ENCODE peak calls at places on chromosomes 1 and 21, in ten cellular contexts. H is endothelial cell of umbilical vein; T is cardiac muscle cell; J is H7; O is CD4-positive, alpha-beta memory T cell; V is adipocyte; L is adrenal gland; R is NB4; S is Peyer's patch; G is effector memory CD4-positive, alpha-beta T cell. P is an unnamed sample.

GRCh38 chr1:174998569-174999215 is 1.1 kb upstream of the CACYBP start:
- DNase-seq in H (peak), T (peak), J (peak), O (peak), V (peak), L (peak), R (peak), S (peak), G (peak), P (peak)

GRCh38 chr1:56297191-56297590 is 282.2 kb downstream of the PLPP3 start:
- DNase-seq in H (no peak), T (no peak), J (no peak), O (no peak), V (peak), L (no peak), R (no peak), S (no peak), G (no peak), P (peak)

GRCh38 chr1:103191327-103191726 is 83.0 kb upstream of the COL11A1 start:
- DNase-seq in H (no peak), T (no peak), J (no peak), O (no peak), V (peak), L (no peak), R (no peak), S (no peak), G (no peak), P (no peak)

GRCh38 chr1:39574646-39575045 is 1.9 kb downstream of the PABPC4 start:
- DNase-seq in H (no peak), T (peak), J (peak), O (no peak), V (peak), L (peak), R (peak), S (peak), G (no peak), P (no peak)

GRCh38 chr1:233759665-233760064 is 144.8 kb upstream of the SLC35F3 start:
- DNase-seq in H (no peak), T (no peak), J (no peak), O (no peak), V (no peak), L (no peak), R (no peak), S (no peak), G (no peak), P (no peak)

GRCh38 chr1:213560226-213560625 is 427.5 kb upstream of the PROX1 start:
- DNase-seq in H (no peak), T (no peak), J (no peak), O (no peak), V (no peak), L (no peak), R (no peak), S (no peak), G (no peak), P (no peak)

GRCh38 chr1:4019606-4020331 is 119.7 kb upstream of the C1orf174 start:
- DNase-seq in H (no peak), T (no peak), J (peak), O (no peak), V (no peak), L (no peak), R (no peak), S (no peak), G (no peak), P (no peak)

GRCh38 chr1:244046907-244047738 is 4.0 kb upstream of the ZBTB18 start:
- DNase-seq in H (peak), T (peak), J (no peak), O (peak), V (peak), L (no peak), R (no peak), S (no peak), G (no peak), P (no peak)

GRCh38 chr21:14889080-14889805 is 175.6 kb downstream of the NRIP1 start:
- DNase-seq in H (no peak), T (peak), J (no peak), O (no peak), V (peak), L (no peak), R (no peak), S (peak), G (no peak), P (peak)

GRCh38 chr21:41885341-41886024 is 6.3 kb upstream of the PRDM15 start:
- DNase-seq in H (no peak), T (no peak), J (no peak), O (no peak), V (no peak), L (no peak), R (peak), S (no peak), G (no peak), P (no peak)

GRCh38 chr1:7538033-7538432 is 233.1 kb upstream of the VAMP3 start:
- DNase-seq in H (peak), T (peak), J (no peak), O (no peak), V (no peak), L (no peak), R (peak), S (no peak), G (no peak), P (no peak)

GRCh38 chr1:14543191-14543849 is 55.2 kb upstream of the KAZN start:
- DNase-seq in H (no peak), T (peak), J (no peak), O (no peak), V (peak), L (no peak), R (no peak), S (no peak), G (no peak), P (peak)

GRCh38 chr1:9542425-9542824 is 3.2 kb downstream of the SLC25A33 start:
- DNase-seq in H (peak), T (peak), J (no peak), O (no peak), V (peak), L (no peak), R (peak), S (no peak), G (no peak), P (peak)

GRCh38 chr1:216221260-216221700 is 202.0 kb downstream of the USH2A start:
- DNase-seq in H (peak), T (peak), J (peak), O (no peak), V (peak), L (peak), R (peak), S (peak), G (no peak), P (peak)

GRCh38 chr1:186535388-186536133 is 74.6 kb upstream of the PDC start:
- DNase-seq in H (peak), T (peak), J (no peak), O (no peak), V (peak), L (no peak), R (no peak), S (no peak), G (no peak), P (peak)

GRCh38 chr1:92484472-92485373 is 2.0 kb downstream of the GFI1 start:
- DNase-seq in H (peak), T (peak), J (peak), O (peak), V (peak), L (no peak), R (peak), S (peak), G (peak), P (no peak)

GRCh38 chr1:31413405-31414005 is 492 bp downstream of the SERINC2 start:
- DNase-seq in H (peak), T (peak), J (peak), O (no peak), V (peak), L (peak), R (peak), S (peak), G (no peak), P (peak)

GRCh38 chr21:41921089-41921819 is 32.6 kb downstream of the C2CD2 start:
- DNase-seq in H (no peak), T (no peak), J (no peak), O (no peak), V (no peak), L (no peak), R (no peak), S (no peak), G (no peak), P (no peak)

GRCh38 chr1:10186453-10187319 is 23.7 kb upstream of the KIF1B start:
- DNase-seq in H (no peak), T (no peak), J (no peak), O (peak), V (no peak), L (no peak), R (no peak), S (no peak), G (no peak), P (peak)

GRCh38 chr1:240687820-240688219 is 75.9 kb upstream of the GREM2 start:
- DNase-seq in H (no peak), T (no peak), J (no peak), O (peak), V (no peak), L (no peak), R (peak), S (no peak), G (no peak), P (no peak)

GRCh38 chr1:1111516-1112236 is 4.2 kb downstream of the C1orf159 start:
- DNase-seq in H (no peak), T (no peak), J (no peak), O (no peak), V (no peak), L (no peak), R (no peak), S (no peak), G (no peak), P (no peak)

GRCh38 chr21:45114072-45114471 is 39.7 kb downstream of the ADARB1 start:
- DNase-seq in H (no peak), T (no peak), J (no peak), O (no peak), V (no peak), L (no peak), R (peak), S (no peak), G (no peak), P (no peak)

GRCh38 chr1:79811173-79811572 is 804.6 kb upstream of the ADGRL4 start:
- DNase-seq in H (peak), T (peak), J (no peak), O (no peak), V (peak), L (no peak), R (no peak), S (no peak), G (no peak), P (peak)

GRCh38 chr1:39394598-39394997 is 96.8 kb upstream of the BMP8A start:
- DNase-seq in H (no peak), T (no peak), J (no peak), O (peak), V (no peak), L (no peak), R (no peak), S (no peak), G (peak), P (no peak)

GRCh38 chr1:241323510-241323909 is 33.5 kb downstream of the RGS7 start:
- DNase-seq in H (peak), T (peak), J (peak), O (no peak), V (peak), L (peak), R (peak), S (no peak), G (no peak), P (peak)

GRCh38 chr1:156471496-156472490 is 28.8 kb downstream of the MEF2D start:
- DNase-seq in H (no peak), T (peak), J (peak), O (no peak), V (no peak), L (peak), R (no peak), S (peak), G (no peak), P (no peak)

GRCh38 chr1:224498574-224499170 is 64.1 kb upstream of the WDR26 start:
- DNase-seq in H (peak), T (peak), J (peak), O (no peak), V (peak), L (no peak), R (no peak), S (no peak), G (no peak), P (peak)

GRCh38 chr1:51973587-51974474 is 16.7 kb downstream of the RAB3B start:
- DNase-seq in H (no peak), T (no peak), J (no peak), O (no peak), V (peak), L (no peak), R (no peak), S (no peak), G (no peak), P (no peak)

GRCh38 chr1:236524142-236524891 is 535 bp downstream of the LGALS8 start:
- DNase-seq in H (peak), T (peak), J (peak), O (peak), V (peak), L (peak), R (peak), S (peak), G (peak), P (peak)

GRCh38 chr1:225462429-225462713 is 34.5 kb upstream of the LBR start:
- DNase-seq in H (no peak), T (no peak), J (no peak), O (no peak), V (no peak), L (no peak), R (no peak), S (peak), G (no peak), P (no peak)

GRCh38 chr1:51072040-51072439 is 30.0 kb upstream of the C1orf185 start:
- DNase-seq in H (no peak), T (no peak), J (no peak), O (no peak), V (no peak), L (no peak), R (no peak), S (peak), G (no peak), P (no peak)

DNA sequence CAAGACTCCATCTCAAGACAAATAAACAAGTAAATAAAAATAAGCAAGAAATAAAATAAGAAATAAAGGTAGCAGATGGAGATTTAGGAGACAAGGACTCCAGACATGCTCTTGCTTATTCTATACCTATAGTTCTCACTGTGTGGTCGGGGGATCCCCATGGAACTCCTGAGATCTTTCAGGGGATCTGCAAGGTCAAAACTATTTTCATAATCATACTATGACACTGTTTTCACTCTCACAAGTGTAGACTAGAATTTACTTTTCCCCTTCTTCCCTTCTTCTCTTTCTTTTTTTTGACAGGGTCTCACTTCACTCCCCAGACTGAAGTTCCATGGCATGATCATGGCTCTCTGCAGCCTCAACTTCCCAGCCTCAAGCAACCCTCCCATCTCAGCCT is 29.8 kb upstream of the NLRP3 start:
- DNase-seq in H (no peak), T (no peak), J (no peak), O (no peak), V (no peak), L (no peak), R (no peak), S (no peak), G (no peak), P (no peak)
- H3K4me3 ChIP-seq in H (no peak), T (no peak), J (no peak), O (no peak), V (no peak), L (no peak), R (no peak), S (no peak), G (no peak), P (no peak)

GRCh38 chr1:24862775-24863483 is 67.1 kb downstream of the RUNX3 start:
- DNase-seq in H (no peak), T (no peak), J (peak), O (no peak), V (no peak), L (no peak), R (no peak), S (no peak), G (no peak), P (no peak)
- H3K4me3 ChIP-seq in H (no peak), T (no peak), J (no peak), O (no peak), V (no peak), L (no peak), R (no peak), S (no peak), G (no peak), P (no peak)

DNA sequence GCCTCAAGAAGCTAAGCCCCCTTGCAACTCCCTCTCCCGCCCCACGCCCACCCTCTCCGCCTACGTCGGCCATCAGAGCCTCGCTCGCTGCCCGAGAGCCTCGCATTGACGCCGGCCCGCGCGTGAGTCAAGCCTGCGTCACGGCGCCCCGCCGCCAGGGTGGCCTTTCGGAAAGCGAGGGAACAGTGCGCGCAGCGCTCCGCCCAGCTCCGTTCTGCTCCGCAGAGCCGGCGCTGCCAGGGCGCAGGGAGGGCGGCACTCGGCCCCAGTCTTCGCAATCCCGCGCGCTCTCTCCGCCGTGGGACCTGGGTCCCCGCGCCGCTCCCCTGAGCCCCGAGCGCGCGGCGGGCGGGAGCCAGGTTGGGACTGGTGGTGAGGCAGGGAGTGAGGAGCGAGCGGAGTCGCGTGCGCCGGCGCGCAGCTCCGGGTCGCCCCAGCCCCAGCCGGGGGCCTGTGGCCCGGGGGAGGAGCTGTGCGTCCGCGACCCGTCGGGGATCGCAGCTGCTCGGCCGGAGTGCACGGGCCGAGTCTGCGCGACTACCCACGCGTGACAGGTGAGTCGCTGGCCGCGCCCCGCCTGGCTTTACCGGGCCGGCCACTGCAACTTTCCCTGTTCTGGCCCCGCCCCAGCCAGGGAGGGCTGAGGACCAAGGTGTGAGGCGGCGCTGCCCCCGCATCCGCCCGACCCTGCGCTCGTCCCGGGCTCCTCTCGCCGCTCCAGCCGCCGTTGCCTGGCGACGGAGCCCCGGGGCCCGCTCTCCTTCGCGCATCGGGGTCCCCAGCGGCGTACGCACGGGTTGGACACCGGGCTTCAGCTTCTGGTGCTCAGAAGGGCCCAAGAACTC is at the start of gene SLC6A17:
- DNase-seq in H (peak), T (peak), J (peak), O (no peak), V (peak), L (peak), R (no peak), S (no peak), G (no peak), P (peak)
- H3K4me3 ChIP-seq in H (no peak), T (peak), J (peak), O (no peak), V (peak), L (no peak), R (no peak), S (no peak), G (no peak), P (peak)

GRCh38 chr1:153768316-153769126 is 6.7 kb upstream of the SLC27A3 start:
- DNase-seq in H (no peak), T (no peak), J (no peak), O (no peak), V (no peak), L (no peak), R (no peak), S (no peak), G (no peak), P (no peak)

GRCh38 chr1:153763365-153764225 is 11.6 kb upstream of the SLC27A3 start:
- DNase-seq in H (peak), T (peak), J (no peak), O (no peak), V (no peak), L (no peak), R (no peak), S (no peak), G (no peak), P (no peak)

GRCh38 chr1:153760440-153760839 is 14.8 kb upstream of the SLC27A3 start:
- DNase-seq in H (no peak), T (peak), J (no peak), O (no peak), V (no peak), L (no peak), R (no peak), S (no peak), G (no peak), P (peak)

GRCh38 chr1:153767519-153767918 is 7.7 kb upstream of the SLC27A3 start:
- DNase-seq in H (no peak), T (no peak), J (no peak), O (no peak), V (no peak), L (no peak), R (no peak), S (no peak), G (no peak), P (no peak)

DNA sequence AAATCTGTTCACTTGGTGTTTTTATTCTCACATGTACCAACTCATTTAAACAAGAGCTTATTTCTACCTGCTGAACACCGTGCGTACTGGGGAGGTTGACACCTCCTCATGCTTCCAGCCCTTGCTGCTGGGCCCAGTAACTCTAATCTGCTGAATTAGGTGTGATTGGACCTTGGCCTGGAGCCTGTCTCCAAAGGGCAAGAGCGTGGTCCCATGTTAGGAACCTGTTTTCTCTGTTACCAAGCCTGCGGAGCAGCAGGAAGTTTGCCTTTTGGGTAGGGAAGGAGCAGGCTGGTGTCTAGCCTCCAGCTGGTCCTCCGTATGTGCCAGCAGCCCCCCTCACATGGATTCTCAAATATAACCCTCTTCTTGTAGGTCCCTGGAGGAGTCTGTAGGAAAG is 10.9 kb upstream of the SLC27A3 start:
- DNase-seq in H (no peak), T (no peak), J (no peak), O (no peak), V (no peak), L (no peak), R (no peak), S (no peak), G (no peak), P (no peak)
- H3K4me3 ChIP-seq in H (no peak), T (no peak), J (no peak), O (no peak), V (no peak), L (no peak), R (no peak), S (no peak), G (no peak), P (no peak)

P was measured in AG10803.